ENCODE peak calls at places on chromosome 1, in four cellular contexts. I, N, X and G are unnamed samples.

GRCh38 chr1:115677570-115677969 is 35.8 kb downstream of the VANGL1 start:
- DNase-seq in I (no peak), N (no peak), X (no peak), G (no peak)

GRCh38 chr1:119279441-119280415 is 88.9 kb upstream of the HAO2 start:
- DNase-seq in I (no peak), N (no peak), X (no peak), G (peak)

GRCh38 chr1:178189814-178190213 is 95.9 kb downstream of the RASAL2 start:
- DNase-seq in I (no peak), N (no peak), X (no peak), G (peak)

GRCh38 chr1:17189632-17190525 is 15.0 kb upstream of the PADI1 start:
- DNase-seq in I (no peak), N (no peak), X (no peak), G (peak)

GRCh38 chr1:150546294-150546937 is 2.8 kb upstream of the ADAMTSL4 start:
- DNase-seq in I (no peak), N (no peak), X (no peak), G (no peak)

GRCh38 chr1:85584264-85584781 is 3.8 kb downstream of the CCN1 start:
- DNase-seq in I (no peak), N (no peak), X (no peak), G (peak)

GRCh38 chr1:4048921-4049320 is 148.8 kb upstream of the C1orf174 start:
- DNase-seq in I (no peak), N (no peak), X (no peak), G (no peak)

GRCh38 chr1:13762642-13763041 is 62.7 kb downstream of the PRDM2 start:
- DNase-seq in I (no peak), N (no peak), X (no peak), G (no peak)

GRCh38 chr1:59814180-59814900 is 409 bp upstream of the HOOK1 start:
- DNase-seq in I (peak), N (peak), X (peak), G (no peak)

GRCh38 chr1:53115403-53116306 is 26.8 kb downstream of the SLC1A7 start:
- DNase-seq in I (no peak), N (no peak), X (no peak), G (peak)

GRCh38 chr1:28668191-28668955 is at the start of gene GMEB1:
- DNase-seq in I (peak), N (peak), X (peak), G (peak)

GRCh38 chr1:1421147-1421906 is at the start of gene ANKRD65:
- DNase-seq in I (no peak), N (no peak), X (no peak), G (no peak)

GRCh38 chr1:28592314-28593071 is 428 bp downstream of the RAB42 start:
- DNase-seq in I (no peak), N (no peak), X (no peak), G (no peak)